ENCODE peak calls at places on chromosomes 6 and 20, in four cellular contexts. One of them, this sample, is unnamed.

GRCh38 chr6:69090132-69090531 is 455.1 kb downstream of the ADGRB3 start:
- DNase-seq in cardiac septum: no peak
- DNase-seq in G401: no peak
- DNase-seq in dorsolateral prefrontal cortex: no peak
- DNase-seq in this sample: no peak

GRCh38 chr6:160282444-160282843 is 23.8 kb upstream of the SLC22A2 start:
- DNase-seq in G401: no peak
- DNase-seq in cardiac septum: no peak
- DNase-seq in dorsolateral prefrontal cortex: no peak
- DNase-seq in this sample: no peak

GRCh38 chr6:85865665-85866372 is 223.1 kb upstream of the SYNCRIP start:
- DNase-seq in dorsolateral prefrontal cortex: no peak
- DNase-seq in G401: peak
- DNase-seq in cardiac septum: no peak
- DNase-seq in this sample: peak

GRCh38 chr6:31578058-31578457 is 2.7 kb downstream of the TNF start:
- DNase-seq in dorsolateral prefrontal cortex: no peak
- DNase-seq in G401: no peak
- DNase-seq in cardiac septum: no peak
- DNase-seq in this sample: no peak

GRCh38 chr6:169396554-169397163 is 143.0 kb upstream of the THBS2 start:
- DNase-seq in G401: no peak
- DNase-seq in cardiac septum: no peak
- DNase-seq in dorsolateral prefrontal cortex: no peak
- DNase-seq in this sample: no peak

GRCh38 chr6:74991573-74992332 is 214.1 kb downstream of the COL12A1 start:
- DNase-seq in G401: no peak
- DNase-seq in dorsolateral prefrontal cortex: no peak
- DNase-seq in cardiac septum: no peak
- DNase-seq in this sample: no peak

GRCh38 chr6:145274083-145274482 is 461.2 kb downstream of the EPM2A start:
- DNase-seq in G401: no peak
- DNase-seq in cardiac septum: no peak
- DNase-seq in dorsolateral prefrontal cortex: no peak
- DNase-seq in this sample: no peak

GRCh38 chr20:57651977-57652864 is 32.0 kb upstream of the ZBP1 start:
- DNase-seq in G401: no peak
- DNase-seq in cardiac septum: peak
- DNase-seq in dorsolateral prefrontal cortex: peak
- DNase-seq in this sample: no peak

GRCh38 chr6:958531-958930 is 265.6 kb upstream of the EXOC2 start:
- DNase-seq in G401: no peak
- DNase-seq in dorsolateral prefrontal cortex: no peak
- DNase-seq in cardiac septum: no peak
- DNase-seq in this sample: no peak

GRCh38 chr6:40965046-40965445 is 74.0 kb downstream of the UNC5CL start:
- DNase-seq in cardiac septum: no peak
- DNase-seq in dorsolateral prefrontal cortex: no peak
- DNase-seq in G401: no peak
- DNase-seq in this sample: no peak

GRCh38 chr20:51237278-51237677 is 214.4 kb upstream of the KCNG1 start:
- DNase-seq in dorsolateral prefrontal cortex: no peak
- DNase-seq in G401: no peak
- DNase-seq in cardiac septum: peak
- DNase-seq in this sample: no peak

GRCh38 chr6:88380083-88380482 is 213.9 kb upstream of the CNR1 start:
- DNase-seq in dorsolateral prefrontal cortex: peak
- DNase-seq in G401: peak
- DNase-seq in cardiac septum: peak
- DNase-seq in this sample: peak

GRCh38 chr6:54621285-54621684 is 225.3 kb upstream of the FAM83B start:
- DNase-seq in G401: no peak
- DNase-seq in dorsolateral prefrontal cortex: no peak
- DNase-seq in cardiac septum: no peak
- DNase-seq in this sample: no peak

This sample was measured in cerebellar cortex.